ENCODE peak calls at places on chromosomes 2 and 18, in four cellular contexts. M is thyroid gland, D is sigmoid colon, L is aorta. E is an unnamed sample. For H3K4me1, the result is how much of the 10 kb centered on the place peaks cover.

GRCh38 chr2:105387225-105387624 is 11.6 kb downstream of the FHL2 start:
- DNase-seq in M (no peak), D (no peak), L (no peak), E (no peak)

GRCh38 chr2:43948370-43948769 is 47.4 kb downstream of the LRPPRC start:
- DNase-seq in M (no peak), D (no peak), L (no peak), E (no peak)

GRCh38 chr2:88220733-88221132 is 50.6 kb downstream of the THNSL2 start:
- DNase-seq in M (no peak), D (no peak), L (no peak), E (no peak)

GRCh38 chr18:25349926-25350560 is 1.9 kb downstream of the ZNF521 start:
- DNase-seq in M (peak), D (peak), L (peak), E (peak)

GRCh38 chr2:99981840-99982239 is 160.6 kb downstream of the AFF3 start:
- DNase-seq in M (no peak), D (no peak), L (no peak), E (no peak)

GRCh38 chr2:28530785-28531184 is 34.9 kb downstream of the PLB1 start:
- DNase-seq in M (no peak), D (no peak), L (no peak), E (no peak)

GRCh38 chr2:106011993-106012392 is 182.1 kb downstream of the UXS1 start:
- DNase-seq in M (no peak), D (no peak), L (no peak), E (no peak)

GRCh38 chr2:99982744-99983143 is 159.6 kb downstream of the AFF3 start:
- DNase-seq in M (no peak), D (no peak), L (no peak), E (no peak)

GRCh38 chr2:215727507-215728503 is 285.5 kb downstream of the MREG start:
- DNase-seq in M (no peak), D (no peak), L (no peak), E (no peak)

GRCh38 chr2:223596208-223596607 is 6.0 kb downstream of the SCG2 start:
- DNase-seq in M (no peak), D (no peak), L (no peak), E (no peak)

GRCh38 chr2:45706028-45706427 is 54.6 kb downstream of the PRKCE start:
- DNase-seq in M (no peak), D (no peak), L (no peak), E (no peak)

GRCh38 chr2:120679526-120679925 is 56.1 kb upstream of the GLI2 start:
- DNase-seq in M (no peak), D (peak), L (no peak), E (no peak)

GRCh38 chr2:138779451-138780440 is at the start of gene NXPH2:
- DNase-seq in M (no peak), D (no peak), L (no peak), E (no peak)

GRCh38 chr2:121038831-121039230 is 246.2 kb downstream of the TFCP2L1 start:
- DNase-seq in M (peak), D (no peak), L (no peak), E (no peak)

GRCh38 chr2:239157269-239157668 is 243.6 kb downstream of the HDAC4 start:
- DNase-seq in M (no peak), D (peak), L (peak), E (peak)

GRCh38 chr2:179898873-179899272 is 37.5 kb upstream of the ZNF385B start:
- DNase-seq in M (no peak), D (no peak), L (no peak), E (peak)

GRCh38 chr2:146989726-146990125 is 855.1 kb upstream of the ACVR2A start:
- DNase-seq in M (no peak), D (no peak), L (no peak), E (no peak)
- H3K27ac ChIP-seq in M (no peak), D (no peak), L (no peak), E (no peak)

GRCh38 chr2:156466739-156467405 is 30.7 kb downstream of the GPD2 start:
- DNase-seq in M (peak), D (no peak), L (peak), E (peak)
- H3K4me1 ChIP-seq in M (under half), D (under half), L (under half), E (under half)

DNA sequence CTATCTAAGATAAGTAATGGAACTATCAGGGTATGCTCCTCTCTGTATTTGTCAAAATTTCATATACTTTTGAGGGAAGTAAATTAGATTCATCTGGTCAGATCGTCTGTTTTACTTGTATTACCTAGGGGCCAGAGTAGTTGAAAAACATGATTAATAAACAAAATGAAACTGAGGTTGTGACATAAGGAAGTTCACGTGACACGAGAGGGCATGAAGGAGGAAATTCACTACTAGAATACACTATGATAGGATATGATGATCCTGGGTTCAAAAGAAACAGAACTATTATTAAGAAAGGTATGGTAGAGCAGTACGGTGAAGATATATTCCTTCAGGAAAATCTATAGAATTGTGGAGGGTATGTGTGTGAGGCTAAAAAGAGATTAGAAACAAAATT is 58.4 kb upstream of the SPAG16 start:
- DNase-seq in M (no peak), D (no peak), L (no peak), E (no peak)
- H3K4me3 ChIP-seq in M (no peak), D (no peak), L (no peak), E (no peak)

GRCh38 chr2:169892951-169893350 is 65.7 kb downstream of the UBR3 start:
- DNase-seq in M (no peak), D (no peak), L (no peak), E (no peak)

GRCh38 chr2:169900686-169901085 is 73.4 kb downstream of the UBR3 start:
- DNase-seq in M (no peak), D (no peak), L (no peak), E (no peak)

GRCh38 chr2:169897834-169898233 is 70.6 kb downstream of the UBR3 start:
- DNase-seq in M (no peak), D (no peak), L (no peak), E (no peak)

GRCh38 chr2:169891593-169892298 is 64.5 kb downstream of the UBR3 start:
- DNase-seq in M (no peak), D (no peak), L (no peak), E (no peak)

GRCh38 chr2:169895294-169895985 is 68.2 kb downstream of the UBR3 start:
- DNase-seq in M (no peak), D (no peak), L (no peak), E (no peak)
- H3K27ac ChIP-seq in M (no peak), D (no peak), L (no peak), E (no peak)

DNA sequence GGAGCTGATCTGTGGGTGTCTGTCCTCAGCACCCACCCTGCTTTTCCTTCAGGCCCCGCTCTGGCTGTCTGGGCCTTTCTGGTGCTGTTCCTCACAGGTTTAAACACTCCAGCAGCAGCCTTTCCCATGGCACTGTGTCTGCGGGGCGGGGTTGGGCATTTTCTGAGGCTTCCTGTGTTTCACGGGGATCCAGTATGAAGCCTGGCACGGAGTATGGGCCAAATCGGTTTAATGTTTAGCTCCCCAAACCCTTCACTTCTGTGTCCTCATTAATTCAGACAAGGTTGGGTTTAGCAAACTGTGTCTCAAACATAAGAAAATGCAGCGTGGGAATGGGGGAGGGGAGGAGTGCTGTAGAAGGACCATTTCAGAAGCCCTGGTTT is 44.8 kb downstream of the HPCAL1 start:
- DNase-seq in M (no peak), D (no peak), L (no peak), E (no peak)
- H3K4me1 ChIP-seq in M (under half), D (half or more), L (under half), E (under half)

GRCh38 chr2:236571161-236571560 is 1.5 kb downstream of the ACKR3 start:
- DNase-seq in M (peak), D (peak), L (no peak), E (no peak)
- H3K4me3 ChIP-seq in M (peak), D (peak), L (peak), E (peak)

E was measured in colonic mucosa.